ENCODE peak calls at places on chromosomes 2 and 18, in four cellular contexts. P is GM12878, N is H1, H is K562. M is an unnamed sample.
A peak's percentile ranks its signal among the peaks of the same experiment; 100 is the strongest.

GRCh38 chr2:13433954-13434353 is 717.2 kb downstream of the TRIB2 start:
- DNase-seq in P (no peak), N (no peak), H (no peak), M (no peak)

GRCh38 chr2:161695225-161695624 is 71.0 kb downstream of the SLC4A10 start:
- DNase-seq in P (no peak), N (no peak), H (no peak), M (no peak)

GRCh38 chr18:10030816-10031541 is 117.2 kb downstream of the VAPA start:
- DNase-seq in H (no peak), N (no peak), P (no peak), M (no peak)

GRCh38 chr18:2515408-2515807 is 55.9 kb downstream of the METTL4 start:
- DNase-seq in N (no peak), H (no peak), P (no peak), M (no peak)

GRCh38 chr2:198053173-198053572 is 248.8 kb downstream of the PLCL1 start:
- DNase-seq in H (no peak), P (no peak), N (no peak), M (no peak)

GRCh38 chr2:71617266-71617665 is 163.9 kb downstream of the DYSF start:
- DNase-seq in P (no peak), H (no peak), N (peak; percentile 11), M (no peak)

GRCh38 chr18:74609535-74609934 is 11.9 kb downstream of the ZNF407 start:
- DNase-seq in N (no peak), P (no peak), H (no peak), M (no peak)

GRCh38 chr2:105179469-105180372 is 61.8 kb upstream of the GPR45 start:
- DNase-seq in H (peak; percentile 69), P (no peak), N (no peak), M (peak; percentile 51)

GRCh38 chr2:101277111-101277510 is 24.4 kb downstream of the CNOT11 start:
- DNase-seq in P (no peak), N (no peak), H (no peak), M (no peak)

GRCh38 chr2:166197446-166197845 is 69.6 kb upstream of the SCN1A start:
- DNase-seq in H (no peak), P (no peak), N (no peak), M (peak; percentile 20)

GRCh38 chr2:171160119-171160629 is 519 bp downstream of the TLK1 start:
- DNase-seq in N (no peak), H (peak; percentile 64), P (no peak), M (peak; percentile 55)

GRCh38 chr18:37499008-37499407 is 66.6 kb downstream of the CELF4 start:
- DNase-seq in N (no peak), P (no peak), H (no peak), M (no peak)

GRCh38 chr2:156800781-156801366 is 364.7 kb downstream of the GPD2 start:
- DNase-seq in P (no peak), H (no peak), N (no peak), M (no peak)

GRCh38 chr2:160388464-160389263 is 104.9 kb downstream of the RBMS1 start:
- DNase-seq in N (no peak), P (no peak), H (no peak), M (no peak)

GRCh38 chr18:43883886-43884285 is 606.6 kb upstream of the SYT4 start:
- DNase-seq in P (no peak), H (no peak), N (no peak), M (no peak)

GRCh38 chr2:166372046-166372445 is 3.7 kb downstream of the SCN9A start:
- DNase-seq in N (no peak), P (no peak), H (no peak), M (peak; percentile 99)

GRCh38 chr18:13452851-13453524 is 234.4 kb downstream of the LDLRAD4 start:
- DNase-seq in H (no peak), P (no peak), N (no peak), M (no peak)

GRCh38 chr2:159516241-159516758 is 100.0 kb downstream of the BAZ2B start:
- DNase-seq in P (peak; percentile 45), H (peak; percentile 20), N (no peak), M (peak; percentile 35)

GRCh38 chr2:23925702-23926288 is 1.1 kb downstream of the ATAD2B start:
- DNase-seq in N (no peak), P (peak; percentile 87), H (peak; percentile 37), M (peak; percentile 44)

GRCh38 chr2:2650608-2651375 is 319.7 kb upstream of the MYT1L start:
- DNase-seq in P (no peak), N (no peak), H (no peak), M (no peak)

GRCh38 chr18:77062518-77063003 is 70.0 kb downstream of the MBP start:
- DNase-seq in P (peak; percentile 82), N (no peak), H (no peak), M (no peak)

GRCh38 chr2:25340340-25340886 is 1.3 kb downstream of the DNMT3A start:
- DNase-seq in P (no peak), H (peak; percentile 37), N (peak; percentile 52), M (no peak)

GRCh38 chr2:197399887-197400540 is 34.8 kb downstream of the SF3B1 start:
- DNase-seq in H (no peak), P (no peak), N (no peak), M (no peak)

GRCh38 chr2:241965931-241966412 is 96.4 kb downstream of the RTP5 start:
- DNase-seq in P (peak; percentile 65), H (peak; percentile 63), N (no peak), M (peak; percentile 18)

GRCh38 chr2:227125506-227125905 is 38.5 kb downstream of the COL4A4 start:
- DNase-seq in P (no peak), N (peak; percentile 60), H (peak; percentile 6), M (peak; percentile 25)

GRCh38 chr18:905307-905947 is 756 bp downstream of the ADCYAP1 start:
- DNase-seq in P (no peak), H (no peak), N (peak; percentile 63), M (no peak)

GRCh38 chr2:26590960-26591618 is 50.1 kb downstream of the CIB4 start:
- DNase-seq in N (peak; percentile 27), P (no peak), H (no peak), M (no peak)

GRCh38 chr18:77144451-77145118 is 12.0 kb upstream of the MBP start:
- DNase-seq in N (no peak), H (no peak), P (no peak), M (no peak)

GRCh38 chr2:80311304-80311703 is 6.8 kb upstream of the LRRTM1 start:
- DNase-seq in P (no peak), H (no peak), N (no peak), M (no peak)

GRCh38 chr2:218244665-218245064 is 16.1 kb upstream of the GPBAR1 start:
- DNase-seq in N (no peak), P (no peak), H (no peak), M (no peak)

GRCh38 chr18:2824865-2825264 is 21.9 kb upstream of the EMILIN2 start:
- DNase-seq in P (no peak), N (no peak), H (no peak), M (no peak)

GRCh38 chr2:1553671-1554295 is 140.5 kb downstream of the TPO start:
- DNase-seq in P (no peak), N (no peak), H (no peak), M (no peak)

DNA sequence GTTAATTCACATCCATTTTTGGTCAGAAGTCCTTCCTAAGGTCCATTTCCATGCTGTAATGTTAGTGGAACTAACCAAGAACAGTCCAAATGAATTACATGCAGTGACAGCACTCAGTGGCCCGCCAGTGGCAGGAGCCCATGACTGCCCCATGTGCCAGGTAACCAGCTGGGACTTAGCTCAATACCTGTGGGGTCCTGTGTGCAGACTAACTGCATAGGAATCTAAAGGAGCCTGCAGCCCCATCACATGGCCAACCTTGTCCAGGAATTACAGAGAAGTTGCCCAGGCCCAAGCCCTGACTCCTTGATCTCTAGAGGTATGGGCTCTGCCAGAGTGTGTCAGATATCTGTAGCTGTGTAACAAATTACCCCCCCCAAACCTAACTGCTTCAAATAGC is 35.4 kb upstream of the GPR17 start:
- DNase-seq in H (no peak), P (no peak), N (no peak), M (no peak)
- TF ChIP-seq ATF3 in H (no peak), P (no peak), N (no peak), M (no peak)

GRCh38 chr2:31440764-31441163 is 26.2 kb upstream of the XDH start:
- DNase-seq in N (no peak), H (no peak), P (no peak), M (no peak)
- TF ChIP-seq RFX5 in N (no peak), H (no peak), P (no peak), M (no peak)

GRCh38 chr18:22983175-22983574 is 50.0 kb downstream of the RBBP8 start:
- DNase-seq in H (peak; percentile 19), P (no peak), N (no peak), M (peak; percentile 30)
- TF ChIP-seq ATF3 in H (no peak), P (no peak), N (no peak), M (no peak)

GRCh38 chr18:14919666-14920065 is 171.7 kb downstream of the ANKRD30B start:
- DNase-seq in H (no peak), N (no peak), P (no peak), M (peak; percentile 3)
- TF ChIP-seq RFX5 in H (no peak), N (no peak), P (no peak), M (no peak)

DNA sequence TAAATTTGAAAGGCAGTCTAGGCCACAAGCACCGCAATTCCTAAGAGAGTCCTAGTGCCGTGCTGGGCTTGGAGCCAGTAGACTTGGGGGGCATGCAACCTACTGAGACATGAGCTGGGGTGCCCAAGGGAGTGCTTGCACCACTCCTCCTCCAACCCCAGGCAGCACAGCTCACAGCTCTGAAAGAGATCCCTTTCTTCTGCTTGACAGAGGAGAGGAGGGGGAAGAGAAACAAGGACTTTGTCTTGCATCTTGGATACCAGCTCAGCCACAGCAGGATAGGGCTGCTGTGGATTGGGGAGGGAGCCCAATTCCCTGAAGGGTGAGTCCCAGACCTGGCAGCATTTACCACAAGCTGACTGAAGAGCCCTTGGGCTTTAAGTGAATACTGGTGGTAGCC is 134.6 kb downstream of the TMEM131 start:
- DNase-seq in H (no peak), P (no peak), N (no peak), M (no peak)
- TF ChIP-seq ATF3 in H (no peak), P (no peak), N (no peak), M (no peak)